ENCODE peak calls at places on chromosome 10, in six cellular contexts. H is lower leg skin; O is NCI-H2171; Y is NCI-H1436; E is activated naive CD4-positive, alpha-beta T cell treated with anti-CD3 and anti-CD28 coated beads for 36 hours; B is AG08395. C is an unnamed sample.

GRCh38 chr10:36671607-36672006 is 453.8 kb upstream of the ANKRD30A start:
- DNase-seq in E (no peak), B (peak), O (no peak), H (no peak), Y (no peak), C (peak)

GRCh38 chr10:86970887-86971145 is 2.5 kb downstream of the ADIRF start:
- DNase-seq in Y (no peak), H (no peak), O (no peak), B (no peak), E (no peak), C (no peak)

GRCh38 chr10:103696411-103697145 is 158.8 kb downstream of the SH3PXD2A start:
- DNase-seq in B (peak), Y (peak), E (peak), O (no peak), H (peak), C (peak)

GRCh38 chr10:25076501-25077197 is 60.2 kb downstream of the THNSL1 start:
- DNase-seq in E (no peak), B (no peak), H (no peak), Y (no peak), O (no peak), C (no peak)

GRCh38 chr10:26555719-26556368 is 117.7 kb downstream of the APBB1IP start:
- DNase-seq in Y (no peak), B (peak), O (no peak), H (peak), E (no peak), C (peak)

GRCh38 chr10:695396-695795 is 5.9 kb upstream of the DIP2C start:
- DNase-seq in H (peak), Y (no peak), E (no peak), B (no peak), O (no peak), C (no peak)

GRCh38 chr10:114635797-114636550 is 22.1 kb downstream of the ABLIM1 start:
- DNase-seq in O (no peak), H (no peak), B (no peak), Y (no peak), E (no peak), C (no peak)

GRCh38 chr10:43160067-43160918 is 22.0 kb downstream of the CSGALNACT2 start:
- DNase-seq in E (peak), H (no peak), O (no peak), Y (no peak), B (peak), C (peak)

GRCh38 chr10:3778708-3779108 is 6.3 kb downstream of the KLF6 start:
- DNase-seq in O (no peak), B (no peak), Y (no peak), H (no peak), E (no peak), C (no peak)

GRCh38 chr10:71214641-71215160 is 2.3 kb downstream of the UNC5B start:
- DNase-seq in O (no peak), B (no peak), H (peak), Y (no peak), E (no peak), C (no peak)

GRCh38 chr10:92697663-92698511 is 8.1 kb downstream of the HHEX start:
- DNase-seq in O (no peak), B (no peak), Y (no peak), E (no peak), H (no peak), C (no peak)

GRCh38 chr10:100774223-100774622 is 28.8 kb downstream of the PAX2 start:
- DNase-seq in H (no peak), B (no peak), Y (no peak), O (no peak), E (no peak), C (no peak)

GRCh38 chr10:96238889-96239624 is 32.3 kb downstream of the BLNK start:
- DNase-seq in O (no peak), B (no peak), E (no peak), Y (no peak), H (no peak), C (no peak)

GRCh38 chr10:52653221-52653501 is 119.4 kb downstream of the MBL2 start:
- DNase-seq in H (no peak), B (no peak), E (no peak), O (no peak), Y (no peak), C (no peak)

GRCh38 chr10:58755688-58756087 is 243.0 kb downstream of the BICC1 start:
- DNase-seq in E (no peak), H (no peak), Y (no peak), B (peak), O (no peak), C (peak)

GRCh38 chr10:16521311-16522016 is at the start of gene C1QL3:
- DNase-seq in Y (no peak), H (no peak), O (no peak), B (peak), E (peak), C (no peak)

GRCh38 chr10:56653289-56653688 is 292.2 kb upstream of the ZWINT start:
- DNase-seq in Y (no peak), B (no peak), H (no peak), E (no peak), O (no peak), C (no peak)